ENCODE peak calls at places on chromosome 15, in four cellular contexts. One of them, this sample, is unnamed.

GRCh38 chr15:63860161-63860954 is 26.6 kb upstream of the HERC1 start:
- DNase-seq in heart left ventricle: no peak
- DNase-seq in RPMI7951: no peak
- DNase-seq in activated CD4-positive, alpha-beta T cell treated with anti-CD3 and anti-CD28 coated beads for 24 hours: peak
- DNase-seq in this sample: no peak

GRCh38 chr15:69542028-69542427 is 89.4 kb downstream of the RPLP1 start:
- DNase-seq in heart left ventricle: no peak
- DNase-seq in RPMI7951: no peak
- DNase-seq in activated CD4-positive, alpha-beta T cell treated with anti-CD3 and anti-CD28 coated beads for 24 hours: no peak
- DNase-seq in this sample: no peak

GRCh38 chr15:101684384-101684783 is 32.2 kb upstream of the TM2D3 start:
- DNase-seq in heart left ventricle: no peak
- DNase-seq in RPMI7951: peak
- DNase-seq in activated CD4-positive, alpha-beta T cell treated with anti-CD3 and anti-CD28 coated beads for 24 hours: no peak
- DNase-seq in this sample: no peak

GRCh38 chr15:38611228-38611627 is 46.6 kb upstream of the RASGRP1 start:
- DNase-seq in heart left ventricle: no peak
- DNase-seq in RPMI7951: no peak
- DNase-seq in activated CD4-positive, alpha-beta T cell treated with anti-CD3 and anti-CD28 coated beads for 24 hours: no peak
- DNase-seq in this sample: no peak

GRCh38 chr15:50431204-50431603 is 7.0 kb downstream of the USP8 start:
- DNase-seq in heart left ventricle: no peak
- DNase-seq in RPMI7951: no peak
- DNase-seq in activated CD4-positive, alpha-beta T cell treated with anti-CD3 and anti-CD28 coated beads for 24 hours: no peak
- DNase-seq in this sample: no peak

GRCh38 chr15:74723754-74724334 is 1.5 kb downstream of the CYP1A1 start:
- DNase-seq in heart left ventricle: no peak
- DNase-seq in RPMI7951: peak
- DNase-seq in activated CD4-positive, alpha-beta T cell treated with anti-CD3 and anti-CD28 coated beads for 24 hours: no peak
- DNase-seq in this sample: no peak

GRCh38 chr15:67164401-67164791 is 90.1 kb downstream of the AAGAB start:
- DNase-seq in heart left ventricle: no peak
- DNase-seq in RPMI7951: no peak
- DNase-seq in activated CD4-positive, alpha-beta T cell treated with anti-CD3 and anti-CD28 coated beads for 24 hours: no peak
- DNase-seq in this sample: peak

GRCh38 chr15:83053151-83053550 is 13.9 kb downstream of the BTBD1 start:
- DNase-seq in heart left ventricle: no peak
- DNase-seq in RPMI7951: no peak
- DNase-seq in activated CD4-positive, alpha-beta T cell treated with anti-CD3 and anti-CD28 coated beads for 24 hours: no peak
- DNase-seq in this sample: no peak

GRCh38 chr15:93830221-93830765 is 401.1 kb upstream of the MCTP2 start:
- DNase-seq in heart left ventricle: no peak
- DNase-seq in RPMI7951: no peak
- DNase-seq in activated CD4-positive, alpha-beta T cell treated with anti-CD3 and anti-CD28 coated beads for 24 hours: no peak
- DNase-seq in this sample: no peak

GRCh38 chr15:40647523-40647922 is 47.5 kb upstream of the RAD51 start:
- DNase-seq in heart left ventricle: no peak
- DNase-seq in RPMI7951: no peak
- DNase-seq in activated CD4-positive, alpha-beta T cell treated with anti-CD3 and anti-CD28 coated beads for 24 hours: no peak
- DNase-seq in this sample: no peak

GRCh38 chr15:45183001-45183400 is 4.8 kb downstream of the SHF start:
- DNase-seq in heart left ventricle: no peak
- DNase-seq in RPMI7951: no peak
- DNase-seq in activated CD4-positive, alpha-beta T cell treated with anti-CD3 and anti-CD28 coated beads for 24 hours: no peak
- DNase-seq in this sample: no peak

GRCh38 chr15:92392462-92392861 is 1.2 kb upstream of the ST8SIA2 start:
- DNase-seq in heart left ventricle: no peak
- DNase-seq in RPMI7951: no peak
- DNase-seq in activated CD4-positive, alpha-beta T cell treated with anti-CD3 and anti-CD28 coated beads for 24 hours: no peak
- DNase-seq in this sample: no peak

GRCh38 chr15:35757323-35757722 is 211.4 kb upstream of the DPH6 start:
- DNase-seq in heart left ventricle: no peak
- DNase-seq in RPMI7951: no peak
- DNase-seq in activated CD4-positive, alpha-beta T cell treated with anti-CD3 and anti-CD28 coated beads for 24 hours: no peak
- DNase-seq in this sample: no peak

GRCh38 chr15:36696191-36696590 is 116.8 kb downstream of the CDIN1 start:
- DNase-seq in heart left ventricle: no peak
- DNase-seq in RPMI7951: no peak
- DNase-seq in activated CD4-positive, alpha-beta T cell treated with anti-CD3 and anti-CD28 coated beads for 24 hours: no peak
- DNase-seq in this sample: no peak

GRCh38 chr15:28114114-28114455 is 15.0 kb upstream of the OCA2 start:
- DNase-seq in heart left ventricle: no peak
- DNase-seq in RPMI7951: no peak
- DNase-seq in activated CD4-positive, alpha-beta T cell treated with anti-CD3 and anti-CD28 coated beads for 24 hours: no peak
- DNase-seq in this sample: no peak

GRCh38 chr15:47294765-47295259 is 422.5 kb upstream of the SEMA6D start:
- DNase-seq in heart left ventricle: no peak
- DNase-seq in RPMI7951: no peak
- DNase-seq in activated CD4-positive, alpha-beta T cell treated with anti-CD3 and anti-CD28 coated beads for 24 hours: no peak
- DNase-seq in this sample: no peak

GRCh38 chr15:60373327-60373726 is 24.5 kb downstream of the ANXA2 start:
- DNase-seq in heart left ventricle: no peak
- DNase-seq in RPMI7951: no peak
- DNase-seq in activated CD4-positive, alpha-beta T cell treated with anti-CD3 and anti-CD28 coated beads for 24 hours: no peak
- DNase-seq in this sample: no peak

GRCh38 chr15:88012233-88012632 is 244.3 kb downstream of the NTRK3 start:
- DNase-seq in heart left ventricle: no peak
- DNase-seq in RPMI7951: no peak
- DNase-seq in activated CD4-positive, alpha-beta T cell treated with anti-CD3 and anti-CD28 coated beads for 24 hours: no peak
- DNase-seq in this sample: peak

GRCh38 chr15:38193496-38193895 is 59.1 kb upstream of the SPRED1 start:
- DNase-seq in heart left ventricle: no peak
- DNase-seq in RPMI7951: peak
- DNase-seq in activated CD4-positive, alpha-beta T cell treated with anti-CD3 and anti-CD28 coated beads for 24 hours: no peak
- DNase-seq in this sample: no peak

GRCh38 chr15:75197062-75197630 is 4.5 kb upstream of the C15orf39 start:
- DNase-seq in heart left ventricle: no peak
- DNase-seq in RPMI7951: no peak
- DNase-seq in activated CD4-positive, alpha-beta T cell treated with anti-CD3 and anti-CD28 coated beads for 24 hours: no peak
- DNase-seq in this sample: no peak

GRCh38 chr15:69539316-69539715 is 86.7 kb downstream of the RPLP1 start:
- DNase-seq in heart left ventricle: no peak
- DNase-seq in RPMI7951: no peak
- DNase-seq in activated CD4-positive, alpha-beta T cell treated with anti-CD3 and anti-CD28 coated beads for 24 hours: no peak
- DNase-seq in this sample: no peak

GRCh38 chr15:34609658-34610057 is 26.2 kb upstream of the GOLGA8B start:
- DNase-seq in heart left ventricle: no peak
- DNase-seq in RPMI7951: no peak
- DNase-seq in activated CD4-positive, alpha-beta T cell treated with anti-CD3 and anti-CD28 coated beads for 24 hours: no peak
- DNase-seq in this sample: no peak

GRCh38 chr15:45732544-45733130 is 97.8 kb downstream of the SQOR start:
- DNase-seq in heart left ventricle: no peak
- DNase-seq in RPMI7951: no peak
- DNase-seq in activated CD4-positive, alpha-beta T cell treated with anti-CD3 and anti-CD28 coated beads for 24 hours: no peak
- DNase-seq in this sample: peak

GRCh38 chr15:55253580-55253979 is 36.0 kb downstream of the RAB27A start:
- DNase-seq in heart left ventricle: no peak
- DNase-seq in RPMI7951: peak
- DNase-seq in activated CD4-positive, alpha-beta T cell treated with anti-CD3 and anti-CD28 coated beads for 24 hours: no peak
- DNase-seq in this sample: no peak

GRCh38 chr15:56653787-56654186 is 79.5 kb downstream of the ZNF280D start:
- DNase-seq in heart left ventricle: no peak
- DNase-seq in RPMI7951: no peak
- DNase-seq in activated CD4-positive, alpha-beta T cell treated with anti-CD3 and anti-CD28 coated beads for 24 hours: no peak
- DNase-seq in this sample: no peak

GRCh38 chr15:40366204-40367037 is 8.4 kb downstream of the DISP2 start:
- DNase-seq in heart left ventricle: no peak
- DNase-seq in RPMI7951: no peak
- DNase-seq in activated CD4-positive, alpha-beta T cell treated with anti-CD3 and anti-CD28 coated beads for 24 hours: no peak
- DNase-seq in this sample: no peak

GRCh38 chr15:28094732-28095521 is 4.2 kb downstream of the OCA2 start:
- DNase-seq in heart left ventricle: no peak
- DNase-seq in RPMI7951: no peak
- DNase-seq in activated CD4-positive, alpha-beta T cell treated with anti-CD3 and anti-CD28 coated beads for 24 hours: no peak
- DNase-seq in this sample: peak

GRCh38 chr15:34275154-34275553 is 50.3 kb downstream of the EMC4 start:
- DNase-seq in heart left ventricle: no peak
- DNase-seq in RPMI7951: no peak
- DNase-seq in activated CD4-positive, alpha-beta T cell treated with anti-CD3 and anti-CD28 coated beads for 24 hours: no peak
- DNase-seq in this sample: no peak

GRCh38 chr15:60871152-60871551 is 357.9 kb downstream of the RORA start:
- DNase-seq in heart left ventricle: no peak
- DNase-seq in RPMI7951: no peak
- DNase-seq in activated CD4-positive, alpha-beta T cell treated with anti-CD3 and anti-CD28 coated beads for 24 hours: no peak
- DNase-seq in this sample: no peak

GRCh38 chr15:98658831-98659699 is 10.7 kb downstream of the IGF1R start:
- DNase-seq in heart left ventricle: no peak
- DNase-seq in RPMI7951: peak
- DNase-seq in activated CD4-positive, alpha-beta T cell treated with anti-CD3 and anti-CD28 coated beads for 24 hours: no peak
- DNase-seq in this sample: no peak

GRCh38 chr15:43239732-43240491 is 19.1 kb upstream of the EPB42 start:
- DNase-seq in heart left ventricle: no peak
- DNase-seq in RPMI7951: peak
- DNase-seq in activated CD4-positive, alpha-beta T cell treated with anti-CD3 and anti-CD28 coated beads for 24 hours: no peak
- DNase-seq in this sample: no peak

GRCh38 chr15:43194775-43195174 is 9.6 kb downstream of the CCNDBP1 start:
- DNase-seq in heart left ventricle: no peak
- DNase-seq in RPMI7951: no peak
- DNase-seq in activated CD4-positive, alpha-beta T cell treated with anti-CD3 and anti-CD28 coated beads for 24 hours: no peak
- DNase-seq in this sample: no peak

GRCh38 chr15:75713338-75713895 is 769 bp upstream of the CSPG4 start:
- DNase-seq in heart left ventricle: no peak
- DNase-seq in RPMI7951: peak
- DNase-seq in activated CD4-positive, alpha-beta T cell treated with anti-CD3 and anti-CD28 coated beads for 24 hours: no peak
- DNase-seq in this sample: no peak

GRCh38 chr15:65287515-65287845 is 797 bp upstream of the PARP16 start:
- DNase-seq in heart left ventricle: no peak
- DNase-seq in RPMI7951: no peak
- DNase-seq in activated CD4-positive, alpha-beta T cell treated with anti-CD3 and anti-CD28 coated beads for 24 hours: no peak
- DNase-seq in this sample: no peak

GRCh38 chr15:91422704-91423254 is 322.7 kb downstream of the SV2B start:
- DNase-seq in heart left ventricle: no peak
- DNase-seq in RPMI7951: no peak
- DNase-seq in activated CD4-positive, alpha-beta T cell treated with anti-CD3 and anti-CD28 coated beads for 24 hours: no peak
- DNase-seq in this sample: no peak

GRCh38 chr15:47897525-47897924 is 180.2 kb downstream of the SEMA6D start:
- DNase-seq in heart left ventricle: no peak
- DNase-seq in RPMI7951: no peak
- DNase-seq in activated CD4-positive, alpha-beta T cell treated with anti-CD3 and anti-CD28 coated beads for 24 hours: no peak
- DNase-seq in this sample: no peak

This sample was measured in left cardiac atrium.